ENCODE peak calls at places on chromosomes 2 and 18, in six cellular contexts. Q, F, T, R, N and S are unnamed samples.

GRCh38 chr18:79934311-79935097 is 16.9 kb downstream of the SLC66A2 start:
- DNase-seq in Q (peak; percentile 63), F (peak; percentile 79), T (no peak), R (no peak), N (peak; percentile 64), S (no peak)

GRCh38 chr2:24855703-24856102 is 62.5 kb downstream of the CENPO start:
- DNase-seq in Q (no peak), F (no peak), T (peak; percentile 77), R (peak; percentile 39), N (peak; percentile 67), S (no peak)

GRCh38 chr2:183149489-183149888 is 25.2 kb downstream of the NUP35 start:
- DNase-seq in Q (no peak), F (no peak), T (peak; percentile 70), R (peak; percentile 39), N (no peak), S (no peak)

GRCh38 chr2:18836436-18836835 is 247.1 kb upstream of the NT5C1B start:
- DNase-seq in Q (no peak), F (no peak), T (no peak), R (no peak), N (no peak), S (no peak)

GRCh38 chr2:169073211-169073971 is 4.0 kb downstream of the DHRS9 start:
- DNase-seq in Q (no peak), F (no peak), T (no peak), R (no peak), N (no peak), S (no peak)

GRCh38 chr18:77008576-77009315 is 123.8 kb downstream of the MBP start:
- DNase-seq in Q (no peak), F (no peak), T (no peak), R (no peak), N (no peak), S (no peak)

GRCh38 chr18:31273812-31274527 is 44.0 kb upstream of the DSG1 start:
- DNase-seq in Q (no peak), F (no peak), T (no peak), R (no peak), N (no peak), S (no peak)

GRCh38 chr2:160442603-160443002 is 51.0 kb downstream of the RBMS1 start:
- DNase-seq in Q (no peak), F (no peak), T (no peak), R (no peak), N (no peak), S (no peak)

GRCh38 chr2:191845248-191845715 is 1.6 kb downstream of the CAVIN2 start:
- DNase-seq in Q (peak; percentile 75), F (no peak), T (peak; percentile 51), R (no peak), N (no peak), S (no peak)

GRCh38 chr18:43277164-43277600 is at the start of gene SYT4:
- DNase-seq in Q (peak; percentile 56), F (no peak), T (peak; percentile 53), R (no peak), N (peak; percentile 83), S (peak; percentile 32)

GRCh38 chr2:74304332-74305148 is 38.7 kb downstream of the SLC4A5 start:
- DNase-seq in Q (no peak), F (no peak), T (no peak), R (no peak), N (no peak), S (no peak)

GRCh38 chr2:171086352-171087290 is 74.1 kb downstream of the TLK1 start:
- DNase-seq in Q (no peak), F (peak; percentile 56), T (peak; percentile 74), R (peak; percentile 11), N (peak; percentile 58), S (peak; percentile 16)

GRCh38 chr18:49668583-49669290 is 106.9 kb downstream of the LIPG start:
- DNase-seq in Q (peak; percentile 77), F (peak; percentile 53), T (peak; percentile 54), R (no peak), N (peak; percentile 61), S (no peak)

GRCh38 chr2:219214141-219214540 is 4.6 kb downstream of the ABCB6 start:
- DNase-seq in Q (no peak), F (no peak), T (no peak), R (no peak), N (no peak), S (no peak)

GRCh38 chr2:201854841-201855240 is 48.5 kb downstream of the CDK15 start:
- DNase-seq in Q (no peak), F (no peak), T (no peak), R (no peak), N (no peak), S (no peak)

GRCh38 chr2:66761826-66762225 is 326.9 kb downstream of the MEIS1 start:
- DNase-seq in Q (no peak), F (no peak), T (no peak), R (no peak), N (no peak), S (no peak)

GRCh38 chr2:111175615-111176014 is 54.9 kb downstream of the BCL2L11 start:
- DNase-seq in Q (no peak), F (no peak), T (no peak), R (no peak), N (no peak), S (no peak)

GRCh38 chr2:111176867-111177266 is 56.2 kb downstream of the BCL2L11 start:
- DNase-seq in Q (no peak), F (no peak), T (no peak), R (no peak), N (no peak), S (no peak)

GRCh38 chr2:111178296-111178695 is 57.6 kb downstream of the BCL2L11 start:
- DNase-seq in Q (no peak), F (peak; percentile 33), T (no peak), R (no peak), N (no peak), S (no peak)

GRCh38 chr2:111176388-111176787 is 55.7 kb downstream of the BCL2L11 start:
- DNase-seq in Q (no peak), F (no peak), T (no peak), R (no peak), N (no peak), S (no peak)

GRCh38 chr2:111178730-111179405 is 58.2 kb downstream of the BCL2L11 start:
- DNase-seq in Q (no peak), F (peak; percentile 38), T (no peak), R (no peak), N (peak; percentile 66), S (peak; percentile 31)
- H3K4me3 ChIP-seq in Q (no peak overlapping the region), F (no peak overlapping the region), T (no peak overlapping the region), R (no peak overlapping the region), N (no peak overlapping the region), S (no peak overlapping the region)

GRCh38 chr2:85324639-85325465 is 2.9 kb downstream of the TGOLN2 start:
- DNase-seq in Q (no peak), F (peak; percentile 72), T (peak; percentile 44), R (no peak), N (peak; percentile 74), S (peak; percentile 56)

GRCh38 chr2:85325466-85325811 is 2.4 kb downstream of the TGOLN2 start:
- DNase-seq in Q (no peak), F (no peak), T (no peak), R (no peak), N (no peak), S (no peak)

GRCh38 chr2:85327757-85328617 is at the start of gene TGOLN2:
- DNase-seq in Q (peak; percentile 97), F (peak; percentile 94), T (peak; percentile 87), R (peak; percentile 41), N (peak; percentile 98), S (peak; percentile 59)

GRCh38 chr2:85326946-85327756 is 638 bp downstream of the TGOLN2 start:
- DNase-seq in Q (peak; percentile 77), F (peak; percentile 65), T (peak; percentile 59), R (no peak), N (peak; percentile 62), S (no peak)

DNA sequence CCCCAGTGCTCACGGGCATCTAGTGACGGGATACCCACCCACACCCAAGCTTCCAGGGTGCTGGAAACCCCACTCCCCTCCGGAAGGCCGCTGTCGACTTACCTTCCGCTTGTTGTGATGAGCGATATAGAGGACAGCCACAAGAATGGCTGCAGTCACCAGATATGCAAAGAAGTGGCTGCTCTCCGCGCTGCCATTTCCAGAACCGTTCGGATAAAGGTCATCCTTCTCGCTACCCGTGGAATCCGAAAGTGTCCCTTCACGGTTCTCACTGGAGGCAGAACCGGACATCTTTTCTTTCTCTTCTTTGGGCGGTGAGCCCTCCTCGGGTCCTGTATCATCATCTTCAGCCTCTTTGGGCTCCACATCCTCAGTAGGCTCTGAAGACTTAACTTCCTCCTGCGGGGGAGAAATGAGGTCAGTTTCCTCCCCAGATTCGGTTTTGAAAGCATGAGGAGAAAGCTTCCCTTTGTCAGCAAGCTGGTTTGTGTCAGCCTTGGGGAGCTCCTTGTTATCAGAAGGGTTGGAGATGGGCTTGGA is 1.3 kb downstream of the TGOLN2 start:
- DNase-seq in Q (no peak), F (peak; percentile 50), T (peak; percentile 39), R (no peak), N (no peak), S (no peak)
- H3K4me3 ChIP-seq in Q (peak overlapping the region; percentile 84), F (peak overlapping the region; percentile 61), T (peak overlapping the region; percentile 91), R (peak overlapping the region; percentile 66), N (peak overlapping the region; percentile 57), S (peak overlapping the region; percentile 78)

GRCh38 chr18:8800445-8800844 is 95.1 kb downstream of the MTCL1 start:
- DNase-seq in Q (no peak), F (no peak), T (peak; percentile 99), R (peak; percentile 98), N (peak; percentile 66), S (peak; percentile 99)

GRCh38 chr18:8800041-8800441 is 94.7 kb downstream of the MTCL1 start:
- DNase-seq in Q (no peak), F (no peak), T (no peak), R (no peak), N (no peak), S (peak; percentile 47)

GRCh38 chr18:8800876-8801262 is 95.5 kb downstream of the MTCL1 start:
- DNase-seq in Q (no peak), F (no peak), T (no peak), R (no peak), N (no peak), S (no peak)

GRCh38 chr18:8802031-8802679 is 96.8 kb downstream of the MTCL1 start:
- DNase-seq in Q (no peak), F (no peak), T (peak; percentile 38), R (no peak), N (no peak), S (no peak)

GRCh38 chr18:8801263-8801901 is 96.0 kb downstream of the MTCL1 start:
- DNase-seq in Q (no peak), F (no peak), T (peak; percentile 91), R (no peak), N (peak; percentile 56), S (no peak)
- H3K4me3 ChIP-seq in Q (no peak overlapping the region), F (no peak overlapping the region), T (no peak overlapping the region), R (no peak overlapping the region), N (no peak overlapping the region), S (no peak overlapping the region)

DNA sequence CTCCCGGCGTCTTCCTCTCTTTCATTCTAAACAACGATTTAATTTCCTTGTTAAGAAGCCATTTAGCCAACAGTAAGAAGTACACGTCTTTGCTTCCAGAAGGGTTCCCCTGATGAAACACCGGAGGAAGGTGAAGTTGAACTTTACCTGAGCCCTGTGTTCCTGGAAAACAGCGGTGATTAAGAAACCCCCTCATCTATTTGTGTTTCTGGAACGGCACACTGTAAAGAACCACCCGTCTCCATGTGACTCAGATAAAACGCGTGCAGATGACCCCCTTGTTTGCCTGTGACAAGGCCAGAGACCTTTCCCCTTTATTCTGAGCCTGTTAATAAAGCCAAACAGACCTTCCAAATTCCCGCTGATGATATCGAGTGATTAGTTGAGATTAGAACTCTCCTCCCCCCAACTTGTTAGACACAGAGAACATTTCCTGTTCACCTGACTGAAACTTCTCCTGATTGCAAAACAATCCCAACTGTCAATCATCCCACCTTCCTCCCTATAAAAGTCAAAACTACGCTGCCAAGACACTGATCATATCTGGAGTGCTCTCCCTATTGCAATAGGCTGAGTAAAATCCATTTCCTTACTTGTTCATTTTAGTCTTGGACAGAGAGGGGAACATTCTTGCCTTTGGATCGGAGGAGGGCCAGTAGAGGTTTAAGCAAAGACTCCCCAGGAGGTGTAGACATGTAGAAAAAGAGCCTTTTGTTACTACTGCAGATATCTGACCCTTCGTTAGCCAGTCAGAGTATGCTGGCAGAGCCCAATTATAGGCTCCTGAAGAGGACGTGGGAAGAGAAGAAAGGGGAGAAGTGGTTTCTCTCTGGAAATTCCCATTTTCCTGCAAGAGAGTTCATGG is 883 bp upstream of the IWS1 start:
- DNase-seq in Q (no peak), F (peak; percentile 52), T (no peak), R (no peak), N (peak; percentile 63), S (no peak)
- H3K4me3 ChIP-seq in Q (peak overlapping the region; percentile 95), F (peak overlapping the region; percentile 99), T (peak overlapping the region; percentile 90), R (peak overlapping the region; percentile 93), N (peak overlapping the region; percentile 25), S (peak overlapping the region; percentile 87)